ENCODE peak calls at places on chromosomes 16 and 17, in five cellular contexts. V, U, W, H and K are unnamed samples. For H3K36me3, the result is how much of the 10 kb centered on the place peaks cover.

GRCh38 chr17:83008526-83008925 is 70.9 kb upstream of the METRNL start:
- DNase-seq in V (no peak), U (no peak), W (no peak), H (no peak), K (no peak)

GRCh38 chr17:51869387-51869786 is 289.1 kb downstream of the CA10 start:
- DNase-seq in V (no peak), U (no peak), W (no peak), H (no peak), K (peak)

GRCh38 chr17:8904686-8905085 is 37.2 kb upstream of the PIK3R6 start:
- DNase-seq in V (no peak), U (no peak), W (no peak), H (no peak), K (no peak)

GRCh38 chr16:64047207-64047606 is 1074.7 kb downstream of the CDH11 start:
- DNase-seq in V (no peak), U (no peak), W (no peak), H (no peak), K (peak)

GRCh38 chr16:28166394-28167208 is 45.2 kb downstream of the XPO6 start:
- DNase-seq in V (no peak), U (no peak), W (no peak), H (no peak), K (peak)

GRCh38 chr16:68756250-68757051 is 19.4 kb downstream of the CDH1 start:
- DNase-seq in V (no peak), U (no peak), W (no peak), H (no peak), K (peak)

GRCh38 chr17:42459983-42460300 is 1.3 kb downstream of the ATP6V0A1 start:
- DNase-seq in V (no peak), U (no peak), W (no peak), H (no peak), K (no peak)

GRCh38 chr17:78532922-78533640 is 44.1 kb downstream of the DNAH17 start:
- DNase-seq in V (peak), U (no peak), W (no peak), H (no peak), K (peak)

GRCh38 chr17:15268465-15268864 is 3.3 kb upstream of the PMP22 start:
- DNase-seq in V (no peak), U (no peak), W (peak), H (no peak), K (no peak)

GRCh38 chr16:48535831-48536599 is 74.0 kb downstream of the N4BP1 start:
- DNase-seq in V (no peak), U (peak), W (peak), H (peak), K (peak)

GRCh38 chr16:7345423-7345822 is 12.8 kb downstream of the RBFOX1 start:
- DNase-seq in V (no peak), U (no peak), W (peak), H (no peak), K (no peak)

GRCh38 chr16:575354-576196 is 5.8 kb downstream of the PIGQ start:
- DNase-seq in V (no peak), U (no peak), W (no peak), H (no peak), K (no peak)

GRCh38 chr17:8649157-8650118 is 18.9 kb upstream of the MYH10 start:
- DNase-seq in V (peak), U (peak), W (no peak), H (peak), K (no peak)

GRCh38 chr16:79076039-79076767 is 524.3 kb downstream of the MAF start:
- DNase-seq in V (no peak), U (no peak), W (no peak), H (no peak), K (no peak)

GRCh38 chr16:64174327-64174726 is 947.5 kb downstream of the CDH11 start:
- DNase-seq in V (no peak), U (no peak), W (no peak), H (no peak), K (no peak)

GRCh38 chr17:71107136-71107535 is 937.8 kb downstream of the KCNJ2 start:
- DNase-seq in V (no peak), U (no peak), W (no peak), H (no peak), K (no peak)

GRCh38 chr16:53773881-53774280 is 69.9 kb downstream of the FTO start:
- DNase-seq in V (no peak), U (no peak), W (no peak), H (no peak), K (no peak)

GRCh38 chr16:90078594-90078895 is 1.4 kb upstream of the PRDM7 start:
- DNase-seq in V (no peak), U (no peak), W (no peak), H (no peak), K (no peak)

GRCh38 chr17:50868594-50868993 is 2.4 kb upstream of the TOB1 start:
- DNase-seq in V (no peak), U (no peak), W (no peak), H (no peak), K (no peak)

GRCh38 chr16:4272114-4272954 is 489 bp downstream of the TFAP4 start:
- DNase-seq in V (peak), U (peak), W (peak), H (peak), K (peak)

GRCh38 chr17:7479389-7480192 is at the start of gene ZBTB4:
- DNase-seq in V (peak), U (peak), W (peak), H (peak), K (peak)

GRCh38 chr16:51359141-51359960 is 208.3 kb upstream of the SALL1 start:
- DNase-seq in V (no peak), U (peak), W (peak), H (peak), K (no peak)

GRCh38 chr16:16172991-16173390 is 50.3 kb downstream of the ABCC6 start:
- DNase-seq in V (no peak), U (no peak), W (no peak), H (no peak), K (no peak)
- H3K36me3 ChIP-seq in V (under half), U (under half), W (under half), H (under half), K (under half)

GRCh38 chr17:56715613-56716357 is 117.9 kb downstream of the C17orf67 start:
- DNase-seq in V (peak), U (peak), W (peak), H (peak), K (peak)
- H3K36me3 ChIP-seq in V (under half), U (under half), W (under half), H (under half), K (under half)

GRCh38 chr17:3826191-3826590 is 19.9 kb downstream of the NCBP3 start:
- DNase-seq in V (peak), U (no peak), W (no peak), H (no peak), K (no peak)

GRCh38 chr17:3828151-3828851 is 17.7 kb downstream of the NCBP3 start:
- DNase-seq in V (peak), U (peak), W (no peak), H (no peak), K (no peak)

GRCh38 chr17:3827124-3827773 is 18.8 kb downstream of the NCBP3 start:
- DNase-seq in V (peak), U (no peak), W (no peak), H (no peak), K (peak)

GRCh38 chr17:3834811-3835210 is 11.2 kb downstream of the NCBP3 start:
- DNase-seq in V (no peak), U (no peak), W (no peak), H (no peak), K (no peak)

GRCh38 chr17:3828852-3829232 is 17.2 kb downstream of the NCBP3 start:
- DNase-seq in V (no peak), U (no peak), W (no peak), H (no peak), K (no peak)
- H3K36me3 ChIP-seq in V (under half), U (under half), W (half or more), H (half or more), K (under half)

DNA sequence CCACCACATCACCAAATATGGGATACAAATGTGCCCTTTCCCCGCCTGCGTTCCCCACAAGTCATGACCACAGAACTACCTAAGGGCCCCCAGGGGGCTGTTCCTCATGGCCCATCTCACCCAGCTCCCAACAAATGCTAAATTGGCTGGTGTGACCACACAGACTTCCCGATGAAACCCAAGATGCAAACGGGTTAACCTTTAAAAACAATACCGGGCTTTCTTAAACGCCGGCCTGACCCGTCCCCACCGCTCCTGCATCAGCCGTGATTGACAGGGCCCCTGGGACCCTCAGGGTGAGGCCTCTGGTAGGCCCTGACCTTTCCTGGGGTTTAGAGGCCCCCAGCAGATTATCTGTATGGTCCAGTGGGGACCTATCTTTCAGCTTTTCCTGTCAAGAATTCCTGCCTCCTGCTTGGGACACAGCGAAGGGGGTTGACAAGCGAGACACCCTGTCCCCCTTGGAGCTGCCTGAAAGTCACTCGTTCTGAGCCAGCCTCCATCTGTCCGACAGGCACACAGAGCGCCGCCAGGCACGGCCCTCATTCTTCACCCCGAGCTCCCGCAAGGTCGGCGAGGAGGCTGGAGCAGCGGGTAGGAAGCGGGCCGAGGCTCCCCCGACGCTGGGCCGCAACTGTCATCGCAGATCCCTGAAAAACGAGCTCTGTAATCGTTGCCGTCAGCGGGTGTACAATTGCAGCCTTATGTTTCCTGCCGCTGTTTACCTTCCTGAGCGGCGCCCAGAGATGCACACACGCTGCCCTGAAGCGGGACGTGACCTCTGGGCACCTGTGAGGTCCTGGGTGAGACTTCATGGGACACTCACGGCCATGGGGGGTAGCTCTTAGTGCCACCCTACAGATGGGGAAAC is 300.2 kb downstream of the FOXL1 start:
- DNase-seq in V (no peak), U (no peak), W (no peak), H (no peak), K (no peak)
- H3K36me3 ChIP-seq in V (under half), U (under half), W (under half), H (under half), K (under half)

GRCh38 chr17:81851423-81851822 is 8.9 kb downstream of the P4HB start:
- DNase-seq in V (no peak), U (no peak), W (no peak), H (no peak), K (no peak)

GRCh38 chr17:81852237-81852636 is 8.1 kb downstream of the P4HB start:
- DNase-seq in V (no peak), U (no peak), W (no peak), H (no peak), K (no peak)

GRCh38 chr17:81846743-81847689 is 12.2 kb upstream of the PPP1R27 start:
- DNase-seq in V (no peak), U (no peak), W (no peak), H (no peak), K (no peak)

GRCh38 chr17:81845881-81846742 is 11.3 kb upstream of the PPP1R27 start:
- DNase-seq in V (no peak), U (no peak), W (no peak), H (no peak), K (no peak)

GRCh38 chr17:81849457-81849856 is 10.9 kb downstream of the P4HB start:
- DNase-seq in V (no peak), U (no peak), W (no peak), H (no peak), K (no peak)
- H3K36me3 ChIP-seq in V (half or more), U (half or more), W (half or more), H (half or more), K (half or more)